ENCODE peak calls at places on chromosome 16, in ten cellular contexts. Z is tibial nerve, X is A549, I is ovary, V is HepG2, O is GM12878, R is SK-N-SH, A is K562, K is stomach, D is suprapubic skin. F is an unnamed sample.

GRCh38 chr16:59210955-59211541 is 476.9 kb upstream of the GOT2 start:
- DNase-seq in O (no peak), I (no peak), R (no peak), D (no peak), X (peak; percentile 96), Z (peak; percentile 41), V (peak; percentile 92), A (no peak), K (no peak), F (no peak)

GRCh38 chr16:51756447-51757123 is 605.5 kb upstream of the SALL1 start:
- DNase-seq in K (no peak), X (no peak), O (no peak), Z (no peak), I (no peak), R (no peak), D (no peak), V (no peak), A (no peak), F (no peak)

GRCh38 chr16:67389911-67390815 is 3.1 kb downstream of the TPPP3 start:
- DNase-seq in O (no peak), K (no peak), V (no peak), D (peak; percentile 68), Z (peak; percentile 49), R (no peak), X (no peak), A (no peak), I (no peak), F (peak; percentile 61)

GRCh38 chr16:89827383-89828198 is 684 bp upstream of the SPIRE2 start:
- DNase-seq in D (no peak), X (peak; percentile 85), R (peak; percentile 79), A (no peak), O (no peak), I (no peak), Z (no peak), K (peak; percentile 61), V (peak; percentile 79), F (peak; percentile 44)

GRCh38 chr16:64434526-64435069 is 687.3 kb downstream of the CDH11 start:
- DNase-seq in Z (no peak), V (no peak), R (no peak), I (no peak), K (no peak), X (no peak), A (no peak), D (no peak), O (no peak), F (no peak)

GRCh38 chr16:6827272-6827671 is 505.4 kb upstream of the RBFOX1 start:
- DNase-seq in A (no peak), Z (no peak), R (no peak), D (no peak), O (no peak), K (no peak), X (no peak), I (no peak), V (no peak), F (no peak)

GRCh38 chr16:68227183-68227793 is 8.6 kb downstream of the ESRP2 start:
- DNase-seq in Z (no peak), D (no peak), K (peak; percentile 19), I (no peak), A (no peak), V (no peak), X (no peak), O (peak; percentile 25), R (peak; percentile 41), F (no peak)

GRCh38 chr16:78505544-78506371 is 406.3 kb downstream of the WWOX start:
- DNase-seq in O (no peak), I (peak; percentile 94), X (no peak), A (no peak), Z (peak; percentile 69), R (no peak), D (peak; percentile 86), K (peak; percentile 33), V (peak; percentile 80), F (no peak)

GRCh38 chr16:11632455-11632921 is 35.8 kb upstream of the SNN start:
- DNase-seq in X (no peak), R (no peak), I (peak; percentile 76), A (no peak), D (no peak), Z (peak; percentile 51), V (peak; percentile 63), K (no peak), O (no peak), F (peak; percentile 80)

GRCh38 chr16:89175280-89176146 is 4.0 kb downstream of the CDH15 start:
- DNase-seq in A (no peak), I (no peak), V (no peak), D (no peak), O (no peak), K (no peak), R (no peak), Z (no peak), X (no peak), F (peak; percentile 64)

GRCh38 chr16:68798398-68798797 is 44.9 kb upstream of the TANGO6 start:
- DNase-seq in I (no peak), Z (no peak), D (no peak), R (no peak), O (no peak), X (no peak), A (no peak), K (no peak), V (no peak), F (no peak)

GRCh38 chr16:83964684-83965443 is 3.2 kb upstream of the NECAB2 start:
- DNase-seq in A (no peak), X (no peak), Z (no peak), O (no peak), I (peak; percentile 2), V (no peak), K (no peak), R (no peak), D (no peak), F (no peak)
- TF ChIP-seq EP300 in A (no peak), X (no peak), Z (no peak), O (no peak), I (no peak), V (no peak), K (no peak), R (no peak), D (no peak), F (no peak)

GRCh38 chr16:27927266-27927901 is 136.1 kb downstream of the GSG1L start:
- DNase-seq in R (no peak), O (no peak), X (no peak), V (no peak), A (no peak), Z (no peak), I (no peak), K (no peak), D (no peak), F (no peak)
- H3K27ac ChIP-seq in R (no peak overlapping the region), O (no peak overlapping the region), X (no peak overlapping the region), V (no peak overlapping the region), A (no peak overlapping the region), Z (no peak overlapping the region), I (no peak overlapping the region), K (no peak overlapping the region), D (no peak overlapping the region), F (no peak overlapping the region)

DNA sequence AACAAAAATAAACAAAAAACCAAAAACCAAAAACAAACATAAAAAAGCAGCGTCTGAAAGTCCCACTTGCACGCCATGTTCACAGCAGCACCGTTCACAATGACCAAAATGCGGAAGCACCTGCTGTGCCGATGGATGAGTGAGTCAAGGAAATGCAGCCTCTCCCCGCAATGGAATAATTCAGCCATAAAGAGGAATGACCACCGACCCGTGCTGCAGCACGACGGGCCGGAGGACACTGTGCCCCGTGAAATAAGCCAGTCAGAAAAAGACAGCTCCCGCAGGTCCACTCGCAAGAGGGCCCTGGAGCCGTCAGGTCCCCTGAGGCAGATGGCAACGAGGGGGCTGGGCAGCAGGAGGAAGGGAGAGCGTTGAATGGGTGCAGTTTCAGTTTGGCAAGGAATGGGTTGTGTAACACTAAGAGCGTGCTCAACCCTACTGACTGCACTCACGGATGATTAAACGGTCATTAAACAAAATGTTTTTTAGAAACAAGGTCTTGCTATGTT is 5.1 kb downstream of the CLCN7 start:
- DNase-seq in R (no peak), Z (no peak), O (no peak), V (no peak), K (no peak), I (no peak), A (no peak), D (no peak), X (no peak), F (peak; percentile 44)
- H3K4me3 ChIP-seq in R (no peak overlapping the region), Z (no peak overlapping the region), O (peak overlapping the region; percentile 41), V (no peak overlapping the region), K (no peak overlapping the region), I (no peak overlapping the region), A (no peak overlapping the region), D (no peak overlapping the region), X (no peak overlapping the region), F (no peak overlapping the region)

GRCh38 chr16:46627746-46628145 is 6.6 kb upstream of the SHCBP1 start:
- DNase-seq in V (no peak), K (no peak), Z (no peak), R (no peak), D (no peak), A (no peak), O (no peak), X (no peak), I (no peak), F (no peak)
- TF ChIP-seq EP300 in V (no peak), K (no peak), Z (no peak), R (no peak), D (no peak), A (no peak), O (no peak), X (no peak), I (no peak), F (no peak)

DNA sequence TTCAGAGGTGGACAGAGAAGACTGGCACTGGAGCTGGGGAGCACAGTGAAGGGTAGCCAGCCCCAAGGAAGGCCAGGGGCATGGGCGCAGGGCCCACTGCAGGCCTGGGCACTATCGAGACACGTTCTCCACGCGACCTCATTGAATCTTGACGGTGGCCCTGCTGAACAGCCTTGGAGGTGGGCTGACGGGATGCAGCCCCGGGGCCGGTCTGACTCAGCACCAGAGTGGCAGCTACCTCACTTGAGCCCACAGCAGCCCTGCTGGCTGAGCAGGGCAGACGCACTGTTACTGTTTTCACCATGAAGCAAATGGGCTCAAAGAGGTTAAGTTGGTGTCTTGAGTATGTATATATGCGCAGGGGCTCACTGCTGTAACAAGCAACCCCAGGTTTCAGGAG is 78.8 kb upstream of the FOXF1 start:
- DNase-seq in Z (no peak), V (no peak), I (no peak), D (no peak), A (no peak), R (no peak), O (no peak), X (no peak), K (no peak), F (no peak)
- H3K27ac ChIP-seq in Z (no peak overlapping the region), V (no peak overlapping the region), I (no peak overlapping the region), D (no peak overlapping the region), A (no peak overlapping the region), R (no peak overlapping the region), O (no peak overlapping the region), X (no peak overlapping the region), K (peak overlapping the region; percentile 90), F (no peak overlapping the region)

GRCh38 chr16:85201566-85201965 is 89.3 kb upstream of the CIBAR2 start:
- DNase-seq in K (no peak), R (no peak), Z (no peak), D (no peak), I (no peak), O (no peak), A (no peak), V (no peak), X (no peak), F (no peak)
- H3K4me3 ChIP-seq in K (no peak overlapping the region), R (no peak overlapping the region), Z (no peak overlapping the region), D (no peak overlapping the region), I (no peak overlapping the region), O (no peak overlapping the region), A (no peak overlapping the region), V (no peak overlapping the region), X (no peak overlapping the region), F (no peak overlapping the region)

F was measured in upper lobe of left lung.